ENCODE peak calls at places on chromosomes 7 and 10, in eight cellular contexts. One of them, this sample, is unnamed. For H3K27me3, the result is how much of the 10 kb centered on the place peaks cover.

GRCh38 chr10:114768394-114768786 is 53.2 kb upstream of the FHIP2A start:
- DNase-seq in upper lobe of left lung: no peak
- DNase-seq in hepatocyte: no peak
- DNase-seq in neural progenitor cell: no peak
- DNase-seq in transverse colon: peak
- DNase-seq in WERI-Rb-1: no peak
- DNase-seq in tibial nerve: no peak
- DNase-seq in Panc1: no peak
- DNase-seq in this sample: no peak

GRCh38 chr7:127683776-127684681 is 32.0 kb downstream of the SND1 start:
- DNase-seq in neural progenitor cell: no peak
- DNase-seq in upper lobe of left lung: no peak
- DNase-seq in transverse colon: no peak
- DNase-seq in WERI-Rb-1: no peak
- DNase-seq in Panc1: no peak
- DNase-seq in tibial nerve: no peak
- DNase-seq in hepatocyte: no peak
- DNase-seq in this sample: no peak

GRCh38 chr7:71322201-71322600 is 190.3 kb downstream of the GALNT17 start:
- DNase-seq in neural progenitor cell: no peak
- DNase-seq in hepatocyte: no peak
- DNase-seq in upper lobe of left lung: no peak
- DNase-seq in Panc1: no peak
- DNase-seq in WERI-Rb-1: no peak
- DNase-seq in transverse colon: no peak
- DNase-seq in tibial nerve: no peak
- DNase-seq in this sample: no peak

GRCh38 chr7:22859676-22860290 is 37.1 kb upstream of the TOMM7 start:
- DNase-seq in transverse colon: no peak
- DNase-seq in neural progenitor cell: no peak
- DNase-seq in upper lobe of left lung: no peak
- DNase-seq in WERI-Rb-1: no peak
- DNase-seq in tibial nerve: no peak
- DNase-seq in Panc1: no peak
- DNase-seq in hepatocyte: no peak
- DNase-seq in this sample: no peak

GRCh38 chr10:82358486-82359097 is 483.6 kb downstream of the NRG3 start:
- DNase-seq in WERI-Rb-1: no peak
- DNase-seq in hepatocyte: no peak
- DNase-seq in upper lobe of left lung: no peak
- DNase-seq in tibial nerve: no peak
- DNase-seq in transverse colon: no peak
- DNase-seq in neural progenitor cell: no peak
- DNase-seq in Panc1: peak
- DNase-seq in this sample: no peak

GRCh38 chr10:57849726-57850357 is 417.9 kb downstream of the IPMK start:
- DNase-seq in upper lobe of left lung: no peak
- DNase-seq in WERI-Rb-1: no peak
- DNase-seq in transverse colon: no peak
- DNase-seq in hepatocyte: peak
- DNase-seq in Panc1: peak
- DNase-seq in neural progenitor cell: no peak
- DNase-seq in tibial nerve: no peak
- DNase-seq in this sample: no peak

GRCh38 chr7:29915481-29916215 is 74.0 kb downstream of the SCRN1 start:
- DNase-seq in Panc1: no peak
- DNase-seq in WERI-Rb-1: no peak
- DNase-seq in neural progenitor cell: no peak
- DNase-seq in hepatocyte: no peak
- DNase-seq in upper lobe of left lung: no peak
- DNase-seq in transverse colon: no peak
- DNase-seq in tibial nerve: no peak
- DNase-seq in this sample: no peak

GRCh38 chr10:113648478-113648877 is 15.4 kb downstream of the NRAP start:
- DNase-seq in hepatocyte: no peak
- DNase-seq in WERI-Rb-1: no peak
- DNase-seq in neural progenitor cell: no peak
- DNase-seq in Panc1: no peak
- DNase-seq in upper lobe of left lung: no peak
- DNase-seq in transverse colon: no peak
- DNase-seq in tibial nerve: no peak
- DNase-seq in this sample: no peak

GRCh38 chr10:100791254-100792058 is 46.1 kb downstream of the PAX2 start:
- DNase-seq in WERI-Rb-1: no peak
- DNase-seq in Panc1: no peak
- DNase-seq in neural progenitor cell: no peak
- DNase-seq in tibial nerve: no peak
- DNase-seq in transverse colon: no peak
- DNase-seq in upper lobe of left lung: no peak
- DNase-seq in hepatocyte: peak
- DNase-seq in this sample: no peak

GRCh38 chr7:72493850-72494661 is 81.9 kb upstream of the CALN1 start:
- DNase-seq in upper lobe of left lung: peak
- DNase-seq in tibial nerve: peak
- DNase-seq in transverse colon: peak
- DNase-seq in neural progenitor cell: peak
- DNase-seq in Panc1: peak
- DNase-seq in WERI-Rb-1: peak
- DNase-seq in hepatocyte: peak
- DNase-seq in this sample: peak

GRCh38 chr10:22643116-22643515 is 71.3 kb downstream of the PIP4K2A start:
- DNase-seq in WERI-Rb-1: no peak
- DNase-seq in hepatocyte: no peak
- DNase-seq in upper lobe of left lung: no peak
- DNase-seq in neural progenitor cell: no peak
- DNase-seq in Panc1: no peak
- DNase-seq in tibial nerve: no peak
- DNase-seq in transverse colon: no peak
- DNase-seq in this sample: no peak

GRCh38 chr10:6406220-6407033 is 173.6 kb downstream of the PRKCQ start:
- DNase-seq in WERI-Rb-1: no peak
- DNase-seq in hepatocyte: no peak
- DNase-seq in upper lobe of left lung: no peak
- DNase-seq in transverse colon: no peak
- DNase-seq in tibial nerve: no peak
- DNase-seq in neural progenitor cell: no peak
- DNase-seq in Panc1: no peak
- DNase-seq in this sample: no peak

GRCh38 chr7:65448824-65449504 is 75.3 kb downstream of the ZNF92 start:
- DNase-seq in Panc1: no peak
- DNase-seq in tibial nerve: no peak
- DNase-seq in upper lobe of left lung: no peak
- DNase-seq in hepatocyte: no peak
- DNase-seq in neural progenitor cell: no peak
- DNase-seq in transverse colon: no peak
- DNase-seq in WERI-Rb-1: no peak
- DNase-seq in this sample: no peak

GRCh38 chr7:79461660-79462059 is 8.2 kb upstream of the MAGI2 start:
- DNase-seq in hepatocyte: peak
- DNase-seq in transverse colon: no peak
- DNase-seq in neural progenitor cell: no peak
- DNase-seq in tibial nerve: no peak
- DNase-seq in Panc1: no peak
- DNase-seq in WERI-Rb-1: no peak
- DNase-seq in upper lobe of left lung: no peak
- DNase-seq in this sample: no peak

GRCh38 chr7:15309891-15310290 is 251.9 kb downstream of the AGMO start:
- DNase-seq in neural progenitor cell: no peak
- DNase-seq in hepatocyte: no peak
- DNase-seq in upper lobe of left lung: no peak
- DNase-seq in WERI-Rb-1: no peak
- DNase-seq in tibial nerve: no peak
- DNase-seq in transverse colon: no peak
- DNase-seq in Panc1: no peak
- DNase-seq in this sample: no peak

GRCh38 chr7:115910541-115911164 is 119.9 kb downstream of the TFEC start:
- DNase-seq in neural progenitor cell: peak
- DNase-seq in transverse colon: no peak
- DNase-seq in tibial nerve: no peak
- DNase-seq in hepatocyte: peak
- DNase-seq in Panc1: peak
- DNase-seq in upper lobe of left lung: no peak
- DNase-seq in WERI-Rb-1: no peak
- DNase-seq in this sample: no peak

GRCh38 chr7:55063633-55064032 is 44.8 kb downstream of the EGFR start:
- DNase-seq in upper lobe of left lung: no peak
- DNase-seq in neural progenitor cell: no peak
- DNase-seq in tibial nerve: no peak
- DNase-seq in transverse colon: no peak
- DNase-seq in WERI-Rb-1: no peak
- DNase-seq in Panc1: no peak
- DNase-seq in hepatocyte: no peak
- DNase-seq in this sample: no peak

GRCh38 chr10:35213699-35214098 is 87.1 kb downstream of the CREM start:
- DNase-seq in upper lobe of left lung: no peak
- DNase-seq in tibial nerve: no peak
- DNase-seq in WERI-Rb-1: no peak
- DNase-seq in neural progenitor cell: no peak
- DNase-seq in Panc1: no peak
- DNase-seq in transverse colon: no peak
- DNase-seq in hepatocyte: no peak
- DNase-seq in this sample: no peak

GRCh38 chr7:76282344-76283253 is 19.9 kb upstream of the HSPB1 start:
- DNase-seq in hepatocyte: no peak
- DNase-seq in WERI-Rb-1: no peak
- DNase-seq in tibial nerve: no peak
- DNase-seq in Panc1: no peak
- DNase-seq in transverse colon: no peak
- DNase-seq in upper lobe of left lung: no peak
- DNase-seq in neural progenitor cell: peak
- DNase-seq in this sample: peak

GRCh38 chr7:2019693-2020511 is 212.8 kb downstream of the MAD1L1 start:
- DNase-seq in neural progenitor cell: no peak
- DNase-seq in Panc1: no peak
- DNase-seq in tibial nerve: peak
- DNase-seq in WERI-Rb-1: peak
- DNase-seq in hepatocyte: peak
- DNase-seq in transverse colon: peak
- DNase-seq in upper lobe of left lung: peak
- DNase-seq in this sample: no peak

GRCh38 chr7:155586843-155587440 is 40.6 kb upstream of the CNPY1 start:
- DNase-seq in Panc1: no peak
- DNase-seq in WERI-Rb-1: no peak
- DNase-seq in hepatocyte: no peak
- DNase-seq in tibial nerve: no peak
- DNase-seq in transverse colon: no peak
- DNase-seq in neural progenitor cell: no peak
- DNase-seq in upper lobe of left lung: no peak
- DNase-seq in this sample: no peak

GRCh38 chr7:88759216-88759955 is at the start of gene ZNF804B:
- DNase-seq in upper lobe of left lung: no peak
- DNase-seq in Panc1: no peak
- DNase-seq in hepatocyte: peak
- DNase-seq in transverse colon: peak
- DNase-seq in WERI-Rb-1: peak
- DNase-seq in neural progenitor cell: peak
- DNase-seq in tibial nerve: no peak
- DNase-seq in this sample: no peak

GRCh38 chr7:88759956-88760515 is 536 bp downstream of the ZNF804B start:
- DNase-seq in WERI-Rb-1: no peak
- DNase-seq in transverse colon: no peak
- DNase-seq in hepatocyte: no peak
- DNase-seq in neural progenitor cell: no peak
- DNase-seq in upper lobe of left lung: no peak
- DNase-seq in Panc1: no peak
- DNase-seq in tibial nerve: no peak
- DNase-seq in this sample: no peak

GRCh38 chr7:88756806-88757205 is 2.7 kb upstream of the ZNF804B start:
- DNase-seq in upper lobe of left lung: no peak
- DNase-seq in WERI-Rb-1: no peak
- DNase-seq in hepatocyte: no peak
- DNase-seq in tibial nerve: no peak
- DNase-seq in Panc1: no peak
- DNase-seq in transverse colon: no peak
- DNase-seq in neural progenitor cell: no peak
- DNase-seq in this sample: no peak

GRCh38 chr7:88758355-88759215 is 915 bp upstream of the ZNF804B start:
- DNase-seq in transverse colon: no peak
- DNase-seq in upper lobe of left lung: no peak
- DNase-seq in hepatocyte: peak
- DNase-seq in WERI-Rb-1: peak
- DNase-seq in tibial nerve: no peak
- DNase-seq in Panc1: no peak
- DNase-seq in neural progenitor cell: peak
- DNase-seq in this sample: no peak

GRCh38 chr7:88757371-88757770 is 2.1 kb upstream of the ZNF804B start:
- DNase-seq in neural progenitor cell: no peak
- DNase-seq in transverse colon: no peak
- DNase-seq in Panc1: no peak
- DNase-seq in tibial nerve: no peak
- DNase-seq in upper lobe of left lung: no peak
- DNase-seq in WERI-Rb-1: no peak
- DNase-seq in hepatocyte: no peak
- DNase-seq in this sample: no peak
- H3K27me3 ChIP-seq in neural progenitor cell: half or more
- H3K27me3 ChIP-seq in transverse colon: half or more
- H3K27me3 ChIP-seq in Panc1: under half
- H3K27me3 ChIP-seq in tibial nerve: under half
- H3K27me3 ChIP-seq in upper lobe of left lung: under half
- H3K27me3 ChIP-seq in WERI-Rb-1: under half
- H3K27me3 ChIP-seq in hepatocyte: half or more
- H3K27me3 ChIP-seq in this sample: under half

GRCh38 chr10:132630666-132631347 is 93.2 kb downstream of the INPP5A start:
- DNase-seq in transverse colon: peak
- DNase-seq in neural progenitor cell: no peak
- DNase-seq in upper lobe of left lung: no peak
- DNase-seq in Panc1: no peak
- DNase-seq in WERI-Rb-1: no peak
- DNase-seq in hepatocyte: no peak
- DNase-seq in tibial nerve: peak
- DNase-seq in this sample: no peak
- H3K27ac ChIP-seq in transverse colon: peak
- H3K27ac ChIP-seq in neural progenitor cell: no peak
- H3K27ac ChIP-seq in upper lobe of left lung: peak
- H3K27ac ChIP-seq in Panc1: no peak
- H3K27ac ChIP-seq in WERI-Rb-1: no peak
- H3K27ac ChIP-seq in hepatocyte: peak
- H3K27ac ChIP-seq in tibial nerve: peak
- H3K27ac ChIP-seq in this sample: no peak

GRCh38 chr10:77311186-77311585 is 326.4 kb downstream of the KCNMA1 start:
- DNase-seq in transverse colon: no peak
- DNase-seq in tibial nerve: no peak
- DNase-seq in WERI-Rb-1: no peak
- DNase-seq in hepatocyte: no peak
- DNase-seq in neural progenitor cell: peak
- DNase-seq in Panc1: no peak
- DNase-seq in upper lobe of left lung: no peak
- DNase-seq in this sample: no peak
- TF ChIP-seq CTCF in transverse colon: no peak
- TF ChIP-seq CTCF in tibial nerve: no peak
- TF ChIP-seq CTCF in WERI-Rb-1: no peak
- TF ChIP-seq CTCF in hepatocyte: no peak
- TF ChIP-seq CTCF in neural progenitor cell: no peak
- TF ChIP-seq CTCF in Panc1: no peak
- TF ChIP-seq CTCF in upper lobe of left lung: no peak
- TF ChIP-seq CTCF in this sample: no peak

DNA sequence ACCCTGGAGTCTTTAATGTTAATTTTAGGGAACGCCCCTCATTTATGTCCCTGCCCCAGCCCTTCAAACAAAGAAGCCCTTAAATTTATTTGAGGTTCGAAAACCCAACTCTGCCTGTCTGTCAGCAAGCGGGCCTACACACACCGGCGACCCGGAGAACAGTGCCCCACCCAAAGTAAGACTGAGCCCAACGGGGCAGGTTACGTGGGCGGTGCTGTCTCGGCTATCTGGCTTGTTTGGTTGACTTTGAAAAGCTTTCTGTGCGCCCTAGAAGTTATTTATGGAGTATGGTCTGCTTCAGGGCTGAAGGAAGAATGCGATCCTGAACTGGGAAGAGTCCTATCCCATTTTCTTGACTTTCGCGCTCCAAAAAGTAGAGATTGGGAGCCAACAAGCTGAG is 1.5 kb downstream of the INA start:
- DNase-seq in transverse colon: no peak
- DNase-seq in tibial nerve: no peak
- DNase-seq in upper lobe of left lung: no peak
- DNase-seq in neural progenitor cell: no peak
- DNase-seq in WERI-Rb-1: no peak
- DNase-seq in hepatocyte: no peak
- DNase-seq in Panc1: no peak
- DNase-seq in this sample: no peak
- H3K27me3 ChIP-seq in transverse colon: half or more
- H3K27me3 ChIP-seq in tibial nerve: half or more
- H3K27me3 ChIP-seq in upper lobe of left lung: under half
- H3K27me3 ChIP-seq in neural progenitor cell: half or more
- H3K27me3 ChIP-seq in WERI-Rb-1: under half
- H3K27me3 ChIP-seq in hepatocyte: half or more
- H3K27me3 ChIP-seq in Panc1: under half
- H3K27me3 ChIP-seq in this sample: under half

This sample was measured in CD8-positive, alpha-beta T cell.